ENCODE peak calls at places on chromosomes 1 and 21, in four cellular contexts. M, X, J and O are unnamed samples.

GRCh38 chr21:26130249-26130896 is 40.2 kb downstream of the APP start:
- DNase-seq in M (no peak), X (no peak), J (no peak), O (no peak)

GRCh38 chr1:62247391-62248168 is 52.9 kb downstream of the L1TD1 start:
- DNase-seq in M (no peak), X (no peak), J (peak; percentile 66), O (no peak)

GRCh38 chr1:3617806-3618345 is 6.6 kb upstream of the MEGF6 start:
- DNase-seq in M (no peak), X (no peak), J (no peak), O (no peak)

GRCh38 chr1:207282496-207283380 is 38.7 kb upstream of the CD55 start:
- DNase-seq in M (no peak), X (no peak), J (no peak), O (no peak)

GRCh38 chr1:31617917-31618746 is 643 bp downstream of the HCRTR1 start:
- DNase-seq in M (peak; percentile 19), X (peak; percentile 86), J (peak; percentile 94), O (no peak)

GRCh38 chr1:219506337-219506944 is 106.5 kb downstream of the ZC3H11B start:
- DNase-seq in M (no peak), X (no peak), J (no peak), O (no peak)

GRCh38 chr1:207867136-207868081 is 43.5 kb downstream of the CD34 start:
- DNase-seq in M (no peak), X (no peak), J (peak; percentile 22), O (no peak)

GRCh38 chr1:235128453-235129328 is at the start of gene TOMM20:
- DNase-seq in M (peak; percentile 97), X (peak; percentile 96), J (peak; percentile 97), O (peak; percentile 95)

GRCh38 chr1:71521655-71522264 is 440.9 kb upstream of the ZRANB2 start:
- DNase-seq in M (peak; percentile 2), X (no peak), J (peak; percentile 47), O (no peak)

GRCh38 chr1:244214009-244214967 is 163.2 kb downstream of the ZBTB18 start:
- DNase-seq in M (peak; percentile 26), X (no peak), J (peak; percentile 55), O (no peak)

DNA sequence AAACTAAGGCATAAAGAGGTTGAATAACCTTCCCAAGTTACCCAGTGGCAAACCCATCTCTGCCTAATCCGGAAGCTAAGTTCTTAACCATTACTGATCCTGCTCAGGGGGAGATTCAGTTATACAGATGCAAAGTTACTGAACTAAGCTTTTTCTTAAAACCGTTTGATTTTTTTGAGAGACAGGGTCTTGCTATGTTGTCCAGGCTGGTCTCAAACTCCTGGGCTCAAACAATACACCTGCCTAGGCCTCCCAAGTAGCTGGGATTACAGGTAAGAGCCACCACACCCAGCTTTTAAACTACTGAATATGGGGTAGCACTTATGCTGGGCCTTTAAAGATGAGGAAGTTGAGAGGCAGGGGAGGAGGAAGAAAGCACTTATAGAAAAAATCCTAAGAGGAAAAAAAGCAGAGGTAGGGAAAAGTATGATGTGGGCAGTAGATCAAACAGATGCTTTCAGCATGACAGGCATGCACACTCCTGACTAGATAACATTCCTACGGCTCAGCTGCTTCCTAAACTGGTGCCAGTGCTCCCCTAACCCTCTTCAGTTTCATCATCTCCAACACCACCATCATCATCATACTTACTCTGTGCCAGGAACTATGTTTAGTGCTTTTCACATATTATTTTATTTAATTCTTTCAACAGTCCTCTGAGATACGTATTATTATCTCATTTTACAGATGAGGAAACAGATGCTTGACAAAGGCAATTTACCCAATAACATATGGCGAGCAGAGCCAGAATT is 5.8 kb downstream of the PAFAH2 start:
- DNase-seq in M (peak; percentile 18), X (no peak), J (no peak), O (no peak)
- TF ChIP-seq GABPA in M (no peak), X (no peak), J (no peak), O (no peak)

GRCh38 chr1:153678519-153679336 is at the start of gene NPR1:
- DNase-seq in M (no peak), X (no peak), J (peak; percentile 79), O (no peak)
- TF ChIP-seq ZBTB33 in M (no peak), X (no peak), J (no peak), O (no peak)

DNA sequence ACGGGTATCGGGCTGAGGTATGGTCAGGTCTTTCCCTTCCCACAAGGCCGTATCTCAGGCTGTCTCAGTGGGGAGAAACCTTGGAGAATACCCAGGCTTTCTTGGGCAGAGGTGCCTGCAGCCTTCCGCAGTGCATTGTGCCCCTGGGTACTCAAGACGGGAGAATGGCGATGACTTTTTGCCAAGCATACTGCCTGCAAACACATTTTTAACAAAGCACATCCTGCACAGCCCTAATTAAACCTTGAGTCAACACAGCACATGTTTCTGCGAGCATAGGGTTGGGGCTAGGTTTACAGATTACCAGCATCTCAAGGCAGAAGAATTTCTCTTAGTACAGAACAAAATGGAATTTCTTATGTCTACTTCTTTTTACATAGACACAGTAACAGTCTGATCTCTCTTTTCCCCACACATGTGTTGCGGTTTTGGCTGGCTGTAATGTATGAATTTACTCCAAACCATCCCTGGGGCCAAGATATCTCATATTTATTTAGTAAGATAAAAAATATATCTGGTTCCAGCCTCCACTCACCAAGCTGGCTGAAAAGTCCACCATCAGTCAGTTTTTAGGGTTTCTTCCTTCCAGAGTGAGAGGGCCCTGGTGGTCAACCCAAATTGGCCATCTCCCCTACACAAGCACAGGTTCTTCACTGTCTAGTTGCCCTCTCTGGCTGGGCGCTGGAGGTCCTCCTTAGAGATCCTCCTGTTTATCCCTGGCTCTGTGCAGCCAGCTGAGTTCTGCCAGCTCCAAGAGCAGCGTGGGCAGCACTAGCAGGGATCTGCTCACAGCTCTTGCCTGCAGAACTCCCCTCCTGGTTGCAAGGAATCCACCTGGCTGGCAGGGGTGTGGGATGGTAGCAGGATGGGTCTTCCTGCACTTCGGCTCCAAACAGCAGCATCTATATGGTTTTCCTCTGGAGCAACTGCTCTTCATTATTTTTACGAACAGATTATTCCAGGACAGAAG is 2.6 kb downstream of the FAAH start:
- DNase-seq in M (no peak), X (no peak), J (peak; percentile 22), O (no peak)
- TF ChIP-seq GABPA in M (no peak), X (no peak), J (no peak), O (no peak)

GRCh38 chr21:15483138-15483780 is 246.5 kb upstream of the USP25 start:
- DNase-seq in M (peak; percentile 82), X (peak; percentile 64), J (peak; percentile 57), O (peak; percentile 45)
- TF ChIP-seq ZBTB33 in M (peak; percentile 62), X (no peak), J (no peak), O (no peak)

DNA sequence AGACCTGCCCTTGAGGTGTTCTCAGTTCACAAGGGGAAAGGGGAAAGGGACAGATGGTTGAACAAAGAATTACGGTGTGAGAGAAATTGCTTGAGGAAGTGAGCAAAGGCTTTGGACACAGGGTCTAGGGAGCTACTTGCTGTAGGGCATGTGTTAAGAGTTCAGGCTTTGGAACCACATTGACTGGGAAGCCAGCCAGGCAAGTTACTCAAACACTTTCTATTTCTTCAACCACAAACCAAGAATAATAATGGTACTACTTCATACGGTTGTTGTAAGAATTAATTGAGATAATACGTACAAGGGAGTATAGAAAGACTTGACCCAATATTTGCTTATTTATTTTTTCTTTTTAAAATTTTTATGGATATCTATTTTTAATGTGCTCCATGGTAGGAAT is 26.6 kb downstream of the AK4 start:
- DNase-seq in M (no peak), X (no peak), J (no peak), O (peak; percentile 84)
- TF ChIP-seq GABPA in M (no peak), X (no peak), J (no peak), O (peak; percentile 18)

GRCh38 chr1:200805719-200806118 is 67.0 kb downstream of the CAMSAP2 start:
- DNase-seq in M (no peak), X (no peak), J (no peak), O (no peak)

GRCh38 chr1:200802042-200802441 is 63.3 kb downstream of the CAMSAP2 start:
- DNase-seq in M (no peak), X (no peak), J (no peak), O (no peak)

GRCh38 chr1:200808846-200809245 is 63.9 kb upstream of the GPR25 start:
- DNase-seq in M (no peak), X (no peak), J (no peak), O (no peak)

GRCh38 chr1:200802865-200803512 is 64.3 kb downstream of the CAMSAP2 start:
- DNase-seq in M (peak; percentile 71), X (peak; percentile 71), J (peak; percentile 66), O (peak; percentile 61)
- TF ChIP-seq ZBTB33 in M (no peak), X (no peak), J (no peak), O (no peak)

GRCh38 chr1:78419309-78419708 is 71.5 kb upstream of the PTGFR start:
- DNase-seq in M (no peak), X (no peak), J (no peak), O (no peak)
- TF ChIP-seq GABPA in M (no peak), X (no peak), J (no peak), O (no peak)

GRCh38 chr1:97123717-97124446 is 402.3 kb downstream of the PTBP2 start:
- DNase-seq in M (no peak), X (no peak), J (peak; percentile 41), O (no peak)
- TF ChIP-seq ZBTB33 in M (no peak), X (no peak), J (no peak), O (no peak)